ENCODE peak calls at places on chromosomes 13 and 19, in six cellular contexts. Y, E, Q, V, L and T are unnamed samples.

GRCh38 chr13:113491418-113491883 is 940 bp upstream of the DCUN1D2 start:
- DNase-seq in Y (peak), E (no peak), Q (peak), V (peak), L (no peak), T (no peak)

GRCh38 chr19:3062165-3063105 is at the start of gene TLE5:
- DNase-seq in Y (peak), E (no peak), Q (no peak), V (no peak), L (no peak), T (no peak)

GRCh38 chr13:51282322-51282721 is 57.2 kb upstream of the SERPINE3 start:
- DNase-seq in Y (peak), E (no peak), Q (no peak), V (no peak), L (no peak), T (no peak)

GRCh38 chr13:36713842-36714241 is 40.0 kb downstream of the SERTM1 start:
- DNase-seq in Y (no peak), E (no peak), Q (no peak), V (no peak), L (no peak), T (no peak)

GRCh38 chr19:1862424-1863307 is 713 bp downstream of the KLF16 start:
- DNase-seq in Y (peak), E (no peak), Q (no peak), V (peak), L (no peak), T (no peak)

GRCh38 chr13:35781661-35782060 is 305.2 kb upstream of the MAB21L1 start:
- DNase-seq in Y (no peak), E (no peak), Q (no peak), V (no peak), L (no peak), T (no peak)

GRCh38 chr19:42529248-42529764 is 1.0 kb upstream of the CEACAM1 start:
- DNase-seq in Y (peak), E (peak), Q (peak), V (peak), L (peak), T (no peak)

GRCh38 chr19:16370671-16371391 is 46.2 kb downstream of the KLF2 start:
- DNase-seq in Y (no peak), E (no peak), Q (no peak), V (no peak), L (no peak), T (no peak)

GRCh38 chr13:53010374-53011105 is 18.1 kb upstream of the OLFM4 start:
- DNase-seq in Y (peak), E (no peak), Q (no peak), V (no peak), L (no peak), T (peak)

GRCh38 chr13:49376121-49376520 is 67.7 kb downstream of the CAB39L start:
- DNase-seq in Y (no peak), E (no peak), Q (no peak), V (no peak), L (no peak), T (no peak)

GRCh38 chr19:38130399-38130798 is 93.6 kb downstream of the DPF1 start:
- DNase-seq in Y (no peak), E (no peak), Q (no peak), V (no peak), L (no peak), T (no peak)

GRCh38 chr13:38582133-38582532 is 104.7 kb upstream of the FREM2 start:
- DNase-seq in Y (peak), E (peak), Q (peak), V (peak), L (no peak), T (no peak)

GRCh38 chr19:33818426-33818825 is 21.8 kb downstream of the KCTD15 start:
- DNase-seq in Y (no peak), E (no peak), Q (no peak), V (no peak), L (no peak), T (no peak)

GRCh38 chr13:94829801-94830200 is 117.5 kb upstream of the SOX21 start:
- DNase-seq in Y (no peak), E (no peak), Q (no peak), V (no peak), L (no peak), T (no peak)

GRCh38 chr13:45073809-45074208 is 46.5 kb upstream of the GTF2F2 start:
- DNase-seq in Y (no peak), E (no peak), Q (no peak), V (peak), L (no peak), T (no peak)

GRCh38 chr19:49542446-49542845 is 14.6 kb downstream of the RCN3 start:
- DNase-seq in Y (no peak), E (no peak), Q (no peak), V (no peak), L (no peak), T (no peak)

GRCh38 chr13:99046851-99047250 is 69.0 kb upstream of the DOCK9 start:
- DNase-seq in Y (no peak), E (no peak), Q (no peak), V (no peak), L (no peak), T (no peak)

GRCh38 chr13:39959497-39959896 is 304.0 kb downstream of the COG6 start:
- DNase-seq in Y (no peak), E (peak), Q (no peak), V (no peak), L (no peak), T (no peak)

GRCh38 chr19:12995596-12996541 is 594 bp downstream of the NFIX start:
- DNase-seq in Y (no peak), E (no peak), Q (peak), V (no peak), L (no peak), T (no peak)

GRCh38 chr19:19257836-19258588 is 15.1 kb downstream of the TM6SF2 start:
- DNase-seq in Y (no peak), E (no peak), Q (no peak), V (no peak), L (no peak), T (no peak)

GRCh38 chr13:90551253-90551652 is 796.2 kb upstream of the MIR17HG start:
- DNase-seq in Y (no peak), E (no peak), Q (no peak), V (no peak), L (no peak), T (no peak)

GRCh38 chr19:30336290-30336689 is 35.9 kb upstream of the ZNF536 start:
- DNase-seq in Y (no peak), E (no peak), Q (no peak), V (no peak), L (no peak), T (no peak)

GRCh38 chr13:20672772-20673171 is 30.7 kb upstream of the IL17D start:
- DNase-seq in Y (no peak), E (no peak), Q (peak), V (no peak), L (no peak), T (no peak)

GRCh38 chr13:114228176-114228575 is 6.5 kb upstream of the CDC16 start:
- DNase-seq in Y (no peak), E (no peak), Q (no peak), V (no peak), L (no peak), T (no peak)

GRCh38 chr13:20684535-20684934 is 19.0 kb upstream of the IL17D start:
- DNase-seq in Y (no peak), E (no peak), Q (no peak), V (no peak), L (no peak), T (no peak)

GRCh38 chr13:48318714-48319457 is 15.3 kb downstream of the RB1 start:
- DNase-seq in Y (peak), E (no peak), Q (no peak), V (no peak), L (no peak), T (no peak)

GRCh38 chr13:45527699-45528462 is 63.1 kb downstream of the COG3 start:
- DNase-seq in Y (no peak), E (no peak), Q (peak), V (peak), L (no peak), T (no peak)

GRCh38 chr19:37334179-37335071 is 36.5 kb upstream of the ZNF527 start:
- DNase-seq in Y (peak), E (peak), Q (peak), V (no peak), L (peak), T (peak)

DNA sequence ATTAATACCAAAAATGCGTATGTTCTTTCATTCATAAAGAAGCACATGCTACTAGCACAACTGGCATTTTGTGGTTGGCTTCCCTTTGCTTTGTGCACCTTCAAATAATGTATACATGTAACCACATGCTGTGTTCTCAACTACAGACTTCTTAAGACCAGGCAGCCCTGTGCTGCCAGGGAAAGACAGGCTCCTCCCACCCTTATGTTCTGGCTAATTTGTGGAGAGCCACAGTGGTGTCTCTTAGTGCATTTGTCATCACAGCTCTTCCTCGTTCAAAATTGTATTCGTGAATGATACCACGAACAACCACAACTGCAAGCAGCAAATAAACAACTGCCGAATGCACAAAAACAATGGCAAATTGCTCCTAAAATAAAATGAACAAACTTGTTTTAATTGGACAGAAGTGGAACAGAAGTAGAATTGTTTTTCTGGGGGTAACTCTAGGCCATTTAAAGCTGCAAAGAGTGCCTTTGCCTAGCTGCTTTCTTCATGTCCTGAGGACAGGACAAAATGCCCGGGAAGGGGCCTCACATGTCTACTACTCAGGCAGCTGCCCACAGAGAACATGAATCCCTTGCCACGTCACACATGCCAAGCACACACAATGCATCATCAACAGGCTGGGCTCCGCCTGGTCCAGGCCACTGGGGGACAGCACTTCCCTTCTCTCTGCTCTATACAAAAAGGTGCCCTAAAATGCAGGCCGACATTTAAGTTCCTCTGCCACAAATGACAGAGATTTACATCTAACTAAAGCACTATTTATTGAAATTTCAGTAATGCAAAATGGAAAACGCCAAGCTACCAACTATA is 21.7 kb downstream of the IRS2 start:
- DNase-seq in Y (no peak), E (no peak), Q (peak), V (no peak), L (no peak), T (no peak)
- TF ChIP-seq CTCF in Y (no peak), E (peak), Q (peak), V (no peak), L (no peak), T (peak)

GRCh38 chr19:39434123-39435076 is 1.3 kb downstream of the RPS16 start:
- DNase-seq in Y (no peak), E (no peak), Q (no peak), V (peak), L (no peak), T (no peak)
- H3K4me3 ChIP-seq in Y (peak), E (peak), Q (peak), V (peak), L (peak), T (peak)

GRCh38 chr13:22039961-22040360 is 369.1 kb downstream of the FGF9 start:
- DNase-seq in Y (no peak), E (no peak), Q (no peak), V (no peak), L (no peak), T (no peak)

GRCh38 chr13:22041741-22042140 is 370.9 kb downstream of the FGF9 start:
- DNase-seq in Y (no peak), E (no peak), Q (no peak), V (no peak), L (no peak), T (no peak)

DNA sequence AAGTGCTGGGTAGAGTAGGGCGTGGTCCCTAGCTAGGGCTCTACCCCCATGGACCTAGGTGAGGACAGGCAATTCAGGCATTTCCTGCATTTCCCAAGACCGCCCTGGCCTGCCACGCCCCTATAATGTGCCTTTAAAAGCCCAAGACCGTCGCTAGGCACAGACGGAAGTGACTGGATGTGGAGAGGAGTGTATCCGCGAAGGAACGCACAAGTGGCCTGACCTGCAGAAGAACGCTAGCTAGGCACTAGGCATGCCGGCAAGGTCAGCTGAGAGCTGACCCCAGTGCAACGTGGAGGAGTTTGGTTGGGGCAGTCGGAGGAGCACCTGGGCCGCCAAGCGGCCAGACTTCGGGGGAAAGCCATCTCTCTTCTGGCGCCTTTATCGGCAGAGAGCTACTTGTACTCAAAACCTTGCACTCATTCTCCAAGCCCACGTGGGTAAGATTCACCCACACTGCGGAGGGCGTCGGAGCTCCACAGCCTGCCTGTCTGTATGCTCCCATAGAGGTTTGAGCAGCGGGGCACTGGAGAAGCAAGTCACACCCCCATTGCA is 370.0 kb downstream of the FGF9 start:
- DNase-seq in Y (peak), E (no peak), Q (no peak), V (peak), L (no peak), T (no peak)
- TF ChIP-seq CTCF in Y (no peak), E (no peak), Q (no peak), V (no peak), L (no peak), T (no peak)

DNA sequence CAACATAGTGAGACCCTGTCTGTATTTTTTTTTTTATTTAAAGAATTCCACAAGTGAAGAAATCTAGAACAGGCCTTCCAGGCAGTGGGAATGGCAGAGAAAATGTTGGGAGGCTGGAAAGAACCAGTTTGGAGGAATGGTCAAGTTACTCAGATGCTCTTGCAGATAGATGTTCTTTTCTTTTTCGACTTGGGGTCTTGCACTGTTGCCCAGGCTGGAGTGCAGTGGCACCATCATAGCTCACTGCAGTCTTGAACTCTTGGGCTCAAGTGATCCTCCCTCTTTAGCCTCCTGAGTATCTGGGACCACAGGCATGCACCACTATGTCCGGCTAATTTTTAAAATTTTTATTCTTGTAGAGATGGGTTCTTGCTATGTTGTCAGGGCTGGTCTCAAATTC is 662 bp downstream of the C5AR1 start:
- DNase-seq in Y (no peak), E (no peak), Q (no peak), V (no peak), L (no peak), T (no peak)
- H3K4me3 ChIP-seq in Y (no peak), E (no peak), Q (no peak), V (no peak), L (no peak), T (no peak)

DNA sequence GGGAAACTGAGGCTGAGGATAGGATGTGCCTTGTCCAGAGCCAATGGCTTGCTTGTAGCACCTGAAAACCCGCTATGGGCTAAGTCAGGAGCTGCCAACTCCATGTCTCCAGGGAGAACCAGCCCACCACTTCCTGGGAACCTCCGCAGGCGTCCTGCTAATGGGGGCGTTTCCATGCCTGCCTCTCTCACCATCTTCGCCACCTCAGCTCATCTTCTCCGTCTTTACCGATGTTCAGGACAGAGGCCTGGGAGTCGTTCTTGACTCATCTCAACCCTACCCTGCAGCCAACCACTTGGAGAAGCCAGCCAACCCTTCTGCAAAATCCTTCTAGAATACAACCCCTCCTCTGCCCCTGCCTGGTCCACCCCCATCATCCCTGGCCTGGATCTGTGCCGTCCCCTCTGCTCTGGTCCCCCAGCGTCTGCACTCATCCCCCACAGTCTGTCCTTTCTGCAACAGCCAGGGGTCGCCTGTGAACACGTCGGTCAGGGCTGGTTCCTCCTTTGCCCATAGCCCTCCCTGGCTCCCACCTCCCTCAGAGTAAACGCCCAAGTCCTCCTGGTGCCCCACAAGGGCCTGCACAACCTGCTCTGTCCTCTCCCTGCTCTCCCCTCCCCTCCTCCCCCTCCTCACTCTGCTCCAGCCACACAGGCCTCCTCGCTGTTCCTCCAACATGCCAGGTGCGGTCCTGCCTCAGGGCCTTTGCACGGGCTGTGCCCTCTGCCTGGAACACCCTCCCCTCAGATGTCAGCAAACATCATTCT is 31.0 kb downstream of the PTPRS start:
- DNase-seq in Y (no peak), E (no peak), Q (no peak), V (no peak), L (no peak), T (no peak)
- TF ChIP-seq CTCF in Y (no peak), E (peak), Q (peak), V (no peak), L (no peak), T (peak)

GRCh38 chr19:45890877-45891276 is 4.9 kb upstream of the IRF2BP1 start:
- DNase-seq in Y (no peak), E (no peak), Q (no peak), V (no peak), L (no peak), T (no peak)

GRCh38 chr19:45886427-45887310 is 728 bp upstream of the IRF2BP1 start:
- DNase-seq in Y (peak), E (peak), Q (peak), V (peak), L (peak), T (peak)

GRCh38 chr19:45887311-45887710 is 1.4 kb upstream of the IRF2BP1 start:
- DNase-seq in Y (no peak), E (no peak), Q (no peak), V (no peak), L (no peak), T (no peak)

GRCh38 chr19:45885556-45886426 is at the start of gene IRF2BP1:
- DNase-seq in Y (peak), E (peak), Q (peak), V (peak), L (peak), T (peak)

GRCh38 chr19:45889210-45889885 is 3.4 kb upstream of the IRF2BP1 start:
- DNase-seq in Y (no peak), E (no peak), Q (no peak), V (no peak), L (no peak), T (no peak)
- H3K4me3 ChIP-seq in Y (no peak), E (no peak), Q (no peak), V (no peak), L (no peak), T (no peak)

GRCh38 chr19:40204381-40204780 is 13.2 kb downstream of the MAP3K10 start:
- DNase-seq in Y (no peak), E (no peak), Q (no peak), V (no peak), L (no peak), T (no peak)
- TF ChIP-seq CTCF in Y (no peak), E (no peak), Q (no peak), V (no peak), L (no peak), T (no peak)

DNA sequence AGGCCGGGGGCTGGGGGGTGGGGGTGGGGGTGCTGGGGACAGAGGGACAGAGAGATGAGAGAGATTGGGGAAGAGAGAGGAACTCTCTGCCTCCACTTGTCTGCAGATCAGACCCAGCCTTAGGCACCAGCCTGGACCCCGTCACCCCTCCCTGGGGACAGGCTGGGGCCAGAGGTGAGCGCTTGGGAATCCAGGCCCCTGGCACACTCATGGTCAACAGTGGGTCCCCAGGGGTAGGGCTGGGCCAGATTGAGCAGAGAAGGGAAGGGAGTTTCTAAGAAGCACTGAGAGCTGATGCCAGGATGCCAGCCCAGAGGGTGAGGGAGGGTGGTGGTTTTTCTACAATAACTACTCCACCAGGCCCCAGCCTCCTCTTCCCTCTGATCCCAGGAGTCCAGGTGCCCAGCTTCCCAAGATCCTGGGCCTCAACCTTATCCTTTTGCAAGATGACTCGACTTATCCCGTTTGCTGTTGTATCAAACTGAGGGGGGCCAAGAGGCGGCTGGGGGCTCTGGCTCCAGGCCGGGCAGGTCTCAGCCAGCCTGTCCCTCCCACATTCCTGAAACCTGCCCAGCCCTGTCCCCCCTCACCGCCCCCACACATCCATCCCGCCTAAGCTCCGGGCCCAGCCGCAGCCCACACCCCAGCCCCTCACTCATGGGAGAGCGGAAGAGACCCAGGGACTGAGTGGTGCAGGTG is 1.1 kb downstream of the BCAM start:
- DNase-seq in Y (no peak), E (no peak), Q (no peak), V (no peak), L (no peak), T (no peak)
- H3K4me3 ChIP-seq in Y (no peak), E (no peak), Q (no peak), V (peak), L (no peak), T (no peak)

DNA sequence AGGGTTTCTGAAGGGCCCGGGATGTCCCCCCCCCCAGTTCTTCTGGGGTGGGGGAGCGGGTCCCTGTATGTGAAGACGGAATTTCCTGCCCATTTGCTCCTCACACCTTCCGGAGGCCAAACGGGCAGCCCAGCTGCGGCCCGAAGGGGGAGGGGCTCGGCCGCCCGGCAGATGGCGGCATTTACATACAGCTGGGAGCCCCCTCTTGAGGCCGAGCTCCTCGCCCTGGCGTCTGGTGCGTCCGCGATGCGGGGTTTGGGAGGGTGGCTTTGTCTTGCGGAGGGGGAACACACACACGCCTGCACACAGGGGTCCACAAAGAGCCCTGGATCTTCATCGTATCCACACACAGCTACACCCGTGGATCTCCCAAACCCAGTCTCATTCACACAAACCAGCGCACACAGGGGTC is 891 bp upstream of the DLL3 start:
- DNase-seq in Y (no peak), E (no peak), Q (peak), V (peak), L (no peak), T (no peak)
- TF ChIP-seq CTCF in Y (no peak), E (peak), Q (peak), V (peak), L (peak), T (peak)